ENCODE peak calls at places on chromosomes 12 and 14, in nine cellular contexts. P, R, O, L, A, F, Y, G and W are unnamed samples.

GRCh38 chr14:101594511-101595148 is 33.3 kb downstream of the DIO3 start:
- DNase-seq in L (no peak), G (no peak), Y (no peak), P (no peak), F (no peak), O (no peak), R (no peak), A (no peak), W (no peak)

GRCh38 chr12:1523558-1524050 is 70.8 kb downstream of the FBXL14 start:
- DNase-seq in G (no peak), A (peak), Y (no peak), L (no peak), P (no peak), O (peak), F (no peak), R (no peak), W (peak)

GRCh38 chr14:72708708-72709475 is 185.0 kb downstream of the DPF3 start:
- DNase-seq in A (no peak), G (no peak), Y (no peak), O (peak), L (no peak), P (no peak), R (no peak), F (no peak), W (peak)

GRCh38 chr12:3145036-3145435 is 67.9 kb downstream of the TSPAN9 start:
- DNase-seq in L (no peak), Y (no peak), A (no peak), P (no peak), G (no peak), O (no peak), F (no peak), R (peak), W (no peak)

GRCh38 chr14:88359500-88359899 is 26.0 kb upstream of the SPATA7 start:
- DNase-seq in A (no peak), R (no peak), P (no peak), F (no peak), O (no peak), G (no peak), Y (no peak), L (no peak), W (no peak)

GRCh38 chr12:1797991-1798733 is 22.2 kb upstream of the LRTM2 start:
- DNase-seq in F (no peak), P (peak), A (peak), G (no peak), O (peak), R (no peak), L (no peak), Y (peak), W (no peak)

GRCh38 chr12:68259318-68259940 is 6.0 kb upstream of the IL22 start:
- DNase-seq in A (no peak), Y (no peak), F (no peak), O (no peak), G (peak), P (no peak), L (no peak), R (no peak), W (no peak)

GRCh38 chr14:80215756-80216581 is 4.7 kb upstream of the DIO2 start:
- DNase-seq in G (no peak), O (peak), Y (peak), R (peak), A (no peak), L (no peak), P (no peak), F (peak), W (peak)

GRCh38 chr12:118189761-118190181 is 53.8 kb downstream of the PEBP1 start:
- DNase-seq in F (no peak), O (peak), G (peak), L (peak), R (peak), A (no peak), P (no peak), Y (no peak), W (peak)

GRCh38 chr14:92670177-92670576 is 78.2 kb downstream of the LGMN start:
- DNase-seq in G (no peak), R (no peak), L (no peak), A (no peak), O (no peak), P (peak), Y (no peak), F (no peak), W (no peak)

GRCh38 chr12:65200007-65200665 is 30.8 kb downstream of the LEMD3 start:
- DNase-seq in P (no peak), L (no peak), Y (no peak), O (no peak), R (no peak), A (no peak), F (no peak), G (no peak), W (no peak)

GRCh38 chr12:5745251-5745888 is 199.7 kb downstream of the ANO2 start:
- DNase-seq in A (peak), L (peak), R (peak), Y (peak), P (peak), F (peak), O (peak), G (no peak), W (peak)
- TF ChIP-seq CTCF in A (peak), L (peak), R (peak), Y (peak), P (peak), F (peak), O (peak), G (peak), W (peak)

DNA sequence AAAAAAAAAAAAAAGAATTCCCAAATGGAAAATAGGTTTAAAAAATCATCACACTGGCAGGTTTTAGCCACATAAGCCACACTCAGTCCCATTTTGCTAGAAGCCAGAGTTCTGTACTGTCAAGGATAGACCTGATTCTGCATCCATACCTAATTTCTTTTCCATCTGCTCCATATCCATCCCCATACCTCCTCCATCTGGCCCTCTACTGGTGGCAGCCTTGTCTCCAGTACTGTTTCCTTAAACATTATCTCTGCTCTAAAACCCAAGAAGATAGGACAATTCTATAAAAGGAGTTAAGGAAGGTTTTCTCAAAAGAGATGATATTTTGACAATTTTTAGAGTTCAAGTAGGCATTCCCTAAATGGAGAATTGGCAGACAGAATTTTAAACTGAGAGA is 26.0 kb upstream of the RXYLT1 start:
- DNase-seq in L (no peak), F (no peak), P (no peak), A (no peak), R (no peak), Y (no peak), G (no peak), O (peak), W (no peak)
- TF ChIP-seq CTCF in L (no peak), F (no peak), P (no peak), A (no peak), R (no peak), Y (no peak), G (no peak), O (peak), W (peak)

GRCh38 chr14:28744126-28744525 is 22.5 kb upstream of the FOXG1 start:
- DNase-seq in P (no peak), R (no peak), Y (no peak), O (no peak), L (no peak), F (no peak), A (no peak), G (no peak), W (no peak)
- TF ChIP-seq CTCF in P (no peak), R (no peak), Y (no peak), O (no peak), L (no peak), F (no peak), A (no peak), G (no peak), W (no peak)

GRCh38 chr12:85157023-85157626 is 121.0 kb downstream of the LRRIQ1 start:
- DNase-seq in R (no peak), F (no peak), G (no peak), P (no peak), A (no peak), Y (no peak), O (no peak), L (no peak), W (no peak)

GRCh38 chr12:85156569-85156968 is 120.4 kb downstream of the LRRIQ1 start:
- DNase-seq in R (no peak), P (no peak), O (no peak), A (no peak), G (no peak), L (no peak), F (no peak), Y (no peak), W (no peak)

DNA sequence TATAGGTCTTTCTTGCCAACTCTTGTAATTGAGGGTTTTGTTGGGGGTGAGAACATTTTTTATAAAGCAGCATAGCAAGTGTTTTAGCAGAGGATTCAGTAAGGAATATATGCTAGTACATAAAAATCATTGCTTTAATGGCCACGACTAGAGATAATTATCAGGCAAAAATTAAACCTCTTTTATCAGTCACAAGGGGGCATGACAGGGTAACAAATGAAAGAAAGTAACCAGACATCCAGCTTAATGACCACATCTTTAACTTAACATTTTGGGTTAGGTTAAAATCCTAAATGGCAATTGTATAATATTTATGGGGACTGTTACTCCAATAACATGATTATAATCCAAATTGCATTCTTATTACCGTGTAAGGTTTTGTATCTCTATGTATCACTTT is 119.6 kb downstream of the LRRIQ1 start:
- DNase-seq in R (no peak), O (no peak), G (no peak), F (no peak), P (no peak), L (no peak), Y (no peak), A (no peak), W (peak)
- TF ChIP-seq CTCF in R (no peak), O (peak), G (no peak), F (no peak), P (no peak), L (peak), Y (no peak), A (no peak), W (peak)

GRCh38 chr12:7078163-7078562 is 14.1 kb downstream of the C1R start:
- DNase-seq in L (no peak), P (no peak), R (no peak), G (no peak), A (no peak), O (no peak), F (no peak), Y (no peak), W (no peak)
- TF ChIP-seq CTCF in L (no peak), P (no peak), R (no peak), G (no peak), A (no peak), O (peak), F (no peak), Y (no peak), W (no peak)

GRCh38 chr12:43281563-43281962 is 270.4 kb downstream of the ADAMTS20 start:
- DNase-seq in O (peak), F (no peak), Y (no peak), P (no peak), G (no peak), A (no peak), L (peak), R (no peak), W (peak)

GRCh38 chr12:43284441-43284840 is 267.6 kb downstream of the ADAMTS20 start:
- DNase-seq in P (no peak), G (no peak), F (no peak), R (no peak), L (no peak), O (no peak), A (no peak), Y (no peak), W (no peak)

GRCh38 chr12:43285248-43285647 is 266.8 kb downstream of the ADAMTS20 start:
- DNase-seq in O (no peak), F (no peak), Y (no peak), R (no peak), L (no peak), G (peak), P (no peak), A (no peak), W (no peak)

GRCh38 chr12:43283206-43283605 is 268.8 kb downstream of the ADAMTS20 start:
- DNase-seq in O (no peak), P (no peak), F (no peak), L (no peak), A (no peak), G (no peak), Y (no peak), R (no peak), W (no peak)

DNA sequence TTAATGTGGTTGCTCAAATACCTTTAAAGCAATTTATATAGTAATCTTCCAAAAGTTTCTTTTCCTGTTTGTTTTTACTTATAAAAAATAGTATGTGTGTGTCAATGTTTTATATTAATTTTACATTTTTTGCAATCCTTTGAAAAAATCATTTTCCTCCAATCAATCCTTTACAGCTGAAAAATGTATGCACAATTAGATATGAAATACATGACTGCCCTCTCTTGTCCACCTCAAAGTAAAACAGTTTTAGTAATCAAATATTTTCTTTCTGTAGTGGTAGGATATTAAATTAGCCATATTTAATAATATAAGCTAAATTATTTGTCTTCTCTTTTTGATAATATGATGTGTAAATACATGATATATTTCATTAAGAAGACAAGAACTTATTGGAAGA is 269.9 kb downstream of the ADAMTS20 start:
- DNase-seq in F (no peak), P (no peak), Y (no peak), R (no peak), G (no peak), A (no peak), O (no peak), L (no peak), W (no peak)
- TF ChIP-seq CTCF in F (no peak), P (peak), Y (peak), R (peak), G (peak), A (peak), O (peak), L (no peak), W (peak)

GRCh38 chr12:88642675-88643431 is 62.6 kb upstream of the KITLG start:
- DNase-seq in L (no peak), F (no peak), O (no peak), G (no peak), P (no peak), A (no peak), Y (no peak), R (no peak), W (no peak)

GRCh38 chr12:88639361-88639760 is 59.1 kb upstream of the KITLG start:
- DNase-seq in A (no peak), L (no peak), O (no peak), G (no peak), F (no peak), Y (no peak), P (no peak), R (no peak), W (no peak)

GRCh38 chr12:88646824-88647223 is 66.6 kb upstream of the KITLG start:
- DNase-seq in F (no peak), P (no peak), G (no peak), L (no peak), A (no peak), Y (no peak), O (no peak), R (no peak), W (no peak)

GRCh38 chr12:88644946-88645702 is 64.9 kb upstream of the KITLG start:
- DNase-seq in L (no peak), A (no peak), R (no peak), Y (no peak), G (no peak), O (no peak), P (no peak), F (no peak), W (no peak)

GRCh38 chr12:88643685-88644084 is 63.4 kb upstream of the KITLG start:
- DNase-seq in G (no peak), P (no peak), Y (no peak), F (no peak), R (no peak), A (no peak), O (no peak), L (no peak), W (no peak)
- TF ChIP-seq CTCF in G (no peak), P (no peak), Y (no peak), F (no peak), R (no peak), A (no peak), O (no peak), L (no peak), W (no peak)

DNA sequence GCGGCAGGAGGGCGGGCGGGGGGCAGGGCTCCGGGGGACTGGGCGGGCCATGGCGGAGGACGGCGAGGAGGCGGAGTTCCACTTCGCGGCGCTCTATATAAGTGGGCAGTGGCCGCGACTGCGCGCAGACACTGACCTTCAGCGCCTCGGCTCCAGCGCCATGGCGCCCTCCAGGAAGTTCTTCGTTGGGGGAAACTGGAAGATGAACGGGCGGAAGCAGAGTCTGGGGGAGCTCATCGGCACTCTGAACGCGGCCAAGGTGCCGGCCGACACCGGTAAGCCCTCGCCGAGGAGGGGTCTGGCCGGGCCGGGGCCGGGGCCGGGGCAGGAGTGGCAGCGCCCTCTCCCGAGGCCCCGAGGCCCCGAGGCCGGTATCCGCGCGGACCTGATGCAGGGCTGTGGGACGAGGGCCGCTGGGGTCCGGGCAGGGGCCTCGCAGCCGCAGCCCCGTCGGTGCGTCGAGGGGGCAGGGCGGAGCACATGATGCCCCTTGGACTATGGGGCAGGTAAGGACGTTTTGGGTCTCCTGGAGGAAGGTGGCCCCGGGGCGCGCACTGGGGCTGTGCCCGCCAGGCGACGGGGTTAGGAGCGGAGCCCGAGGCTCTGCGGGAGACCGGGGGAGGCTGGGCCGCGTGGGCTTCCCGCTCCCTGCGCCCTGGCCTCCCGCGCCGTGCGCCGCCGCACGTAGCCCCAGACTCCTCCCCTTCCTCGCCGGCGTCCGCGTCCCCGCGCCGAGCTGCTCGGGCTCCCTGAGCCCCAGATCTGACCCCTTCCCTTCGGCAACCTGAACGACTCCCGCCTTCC is at the start of gene TPI1:
- DNase-seq in F (peak), O (peak), R (peak), Y (peak), G (no peak), A (peak), P (peak), L (peak), W (peak)
- TF ChIP-seq CTCF in F (no peak), O (no peak), R (no peak), Y (no peak), G (no peak), A (no peak), P (peak), L (no peak), W (no peak)